ENCODE peak calls at places on chromosomes 1 and 21, in nine cellular contexts. D is heart right ventricle; F is non-pigmented ciliary epithelial cell; P is iris pigment epithelial cell; X is stimulated activated CD8-positive, alpha-beta memory T cell treated with anti-CD3 and anti-CD28 coated beads, Interleukin-4, amount 100 ng/mL, for 24 hours; M is H9; U is effector memory CD8-positive, alpha-beta T cell; K is stimulated activated CD4-positive, alpha-beta T cell treated with anti-CD3 and anti-CD28 coated beads, Interleukin-4, amount 100 ng/mL, for 48 hours; Z is fibroblast of mammary gland. L is an unnamed sample.

GRCh38 chr1:174158767-174159252 is 510 bp upstream of the RABGAP1L start:
- DNase-seq in D (no peak), F (no peak), P (no peak), X (no peak), M (no peak), U (no peak), K (no peak), Z (no peak), L (no peak)

GRCh38 chr21:26421724-26422123 is 151.4 kb downstream of the CYYR1 start:
- DNase-seq in D (no peak), F (no peak), P (no peak), X (no peak), M (no peak), U (no peak), K (no peak), Z (no peak), L (no peak)

GRCh38 chr1:56645663-56646330 is 683 bp downstream of the PRKAA2 start:
- DNase-seq in D (no peak), F (no peak), P (no peak), X (no peak), M (peak), U (no peak), K (no peak), Z (no peak), L (no peak)

GRCh38 chr1:241749924-241750695 is 97.9 kb upstream of the EXO1 start:
- DNase-seq in D (no peak), F (no peak), P (no peak), X (no peak), M (no peak), U (no peak), K (no peak), Z (peak), L (no peak)

GRCh38 chr1:38046884-38047602 is 450 bp upstream of the POU3F1 start:
- DNase-seq in D (peak), F (no peak), P (peak), X (peak), M (peak), U (peak), K (peak), Z (peak), L (no peak)

GRCh38 chr1:204410764-204411450 is 710 bp downstream of the PPP1R15B start:
- DNase-seq in D (peak), F (no peak), P (peak), X (peak), M (peak), U (no peak), K (no peak), Z (peak), L (peak)

GRCh38 chr1:87899746-87900145 is 571.1 kb downstream of the LMO4 start:
- DNase-seq in D (no peak), F (no peak), P (no peak), X (no peak), M (no peak), U (no peak), K (no peak), Z (no peak), L (no peak)

GRCh38 chr1:177928194-177928593 is 41.7 kb downstream of the SEC16B start:
- DNase-seq in D (no peak), F (no peak), P (peak), X (no peak), M (no peak), U (no peak), K (no peak), Z (peak), L (no peak)

GRCh38 chr1:25356848-25357247 is 18.7 kb downstream of the TMEM50A start:
- DNase-seq in D (no peak), F (no peak), P (peak), X (no peak), M (no peak), U (no peak), K (no peak), Z (peak), L (no peak)

GRCh38 chr1:40862008-40862863 is at the start of gene CITED4:
- DNase-seq in D (peak), F (no peak), P (peak), X (peak), M (peak), U (peak), K (peak), Z (peak), L (no peak)

GRCh38 chr1:150235436-150235851 is 468 bp downstream of the ANP32E start:
- DNase-seq in D (no peak), F (no peak), P (peak), X (no peak), M (no peak), U (no peak), K (no peak), Z (peak), L (no peak)

GRCh38 chr1:192610114-192610958 is 25.6 kb upstream of the RGS13 start:
- DNase-seq in D (no peak), F (no peak), P (peak), X (no peak), M (no peak), U (no peak), K (no peak), Z (peak), L (no peak)

L was measured in NK-92 treated with Interleukin-12 subunit alpha and Interleukin-12 subunit beta, amount 100 ng/mL, for 24 hours.